ENCODE peak calls at places on chromosomes 3 and 15, in nine cellular contexts. N is CD8-positive, alpha-beta T cell; H is Calu3; L is astrocyte of the spinal cord; Q is A673; K is AG09309; S is OCI-LY7; R is cardiac muscle cell; V is progenitor cell of endocrine pancreas. J is an unnamed sample.

GRCh38 chr15:32096867-32097266 is 66.6 kb downstream of the CHRNA7 start:
- DNase-seq in N (no peak), H (no peak), L (no peak), Q (no peak), K (no peak), S (no peak), R (no peak), V (no peak), J (no peak)

GRCh38 chr15:79539426-79539825 is 107.3 kb downstream of the MINAR1 start:
- DNase-seq in N (no peak), H (no peak), L (no peak), Q (no peak), K (no peak), S (no peak), R (no peak), V (no peak), J (no peak)

GRCh38 chr3:121436641-121437040 is 109.1 kb downstream of the POLQ start:
- DNase-seq in N (no peak), H (no peak), L (no peak), Q (no peak), K (no peak), S (no peak), R (no peak), V (no peak), J (no peak)

GRCh38 chr3:13365390-13366379 is 54.4 kb downstream of the NUP210 start:
- DNase-seq in N (no peak), H (no peak), L (no peak), Q (no peak), K (no peak), S (no peak), R (no peak), V (no peak), J (no peak)

GRCh38 chr3:185757176-185757575 is 67.7 kb downstream of the IGF2BP2 start:
- DNase-seq in N (no peak), H (no peak), L (no peak), Q (no peak), K (no peak), S (no peak), R (no peak), V (no peak), J (no peak)

GRCh38 chr15:74611341-74611740 is 4.3 kb upstream of the CLK3 start:
- DNase-seq in N (no peak), H (no peak), L (no peak), Q (no peak), K (no peak), S (no peak), R (no peak), V (no peak), J (no peak)

GRCh38 chr3:178295257-178295912 is 240.9 kb upstream of the KCNMB2 start:
- DNase-seq in N (no peak), H (no peak), L (peak; percentile 71), Q (peak; percentile 67), K (peak; percentile 98), S (no peak), R (no peak), V (no peak), J (no peak)

GRCh38 chr3:49028298-49028672 is 913 bp downstream of the IMPDH2 start:
- DNase-seq in N (no peak), H (no peak), L (no peak), Q (no peak), K (no peak), S (no peak), R (no peak), V (no peak), J (no peak)

GRCh38 chr15:65818927-65819562 is 27.0 kb upstream of the DENND4A start:
- DNase-seq in N (no peak), H (no peak), L (no peak), Q (no peak), K (no peak), S (peak; percentile 70), R (no peak), V (no peak), J (no peak)

GRCh38 chr3:151751161-151751560 is 17.4 kb downstream of the AADACL2 start:
- DNase-seq in N (no peak), H (no peak), L (no peak), Q (no peak), K (peak; percentile 57), S (no peak), R (no peak), V (no peak), J (no peak)

GRCh38 chr15:67741313-67741712 is 84.0 kb upstream of the SKOR1 start:
- DNase-seq in N (no peak), H (no peak), L (no peak), Q (peak; percentile 24), K (no peak), S (no peak), R (no peak), V (no peak), J (no peak)

GRCh38 chr15:89494941-89495637 is 1.3 kb downstream of the RHCG start:
- DNase-seq in N (no peak), H (peak; percentile 40), L (no peak), Q (peak; percentile 39), K (no peak), S (peak; percentile 23), R (no peak), V (no peak), J (no peak)
- TF ChIP-seq CTCF in N (no peak), H (peak; percentile 68), L (peak; percentile 38), Q (peak; percentile 75), K (peak; percentile 53), S (peak; percentile 75), R (peak; percentile 55), V (peak; percentile 51), J (no peak)

GRCh38 chr15:71397377-71397776 is 282.1 kb downstream of the THSD4 start:
- DNase-seq in N (no peak), H (no peak), L (no peak), Q (no peak), K (no peak), S (no peak), R (no peak), V (no peak), J (no peak)
- TF ChIP-seq CTCF in N (no peak), H (no peak), L (no peak), Q (no peak), K (no peak), S (no peak), R (no peak), V (no peak), J (no peak)

DNA sequence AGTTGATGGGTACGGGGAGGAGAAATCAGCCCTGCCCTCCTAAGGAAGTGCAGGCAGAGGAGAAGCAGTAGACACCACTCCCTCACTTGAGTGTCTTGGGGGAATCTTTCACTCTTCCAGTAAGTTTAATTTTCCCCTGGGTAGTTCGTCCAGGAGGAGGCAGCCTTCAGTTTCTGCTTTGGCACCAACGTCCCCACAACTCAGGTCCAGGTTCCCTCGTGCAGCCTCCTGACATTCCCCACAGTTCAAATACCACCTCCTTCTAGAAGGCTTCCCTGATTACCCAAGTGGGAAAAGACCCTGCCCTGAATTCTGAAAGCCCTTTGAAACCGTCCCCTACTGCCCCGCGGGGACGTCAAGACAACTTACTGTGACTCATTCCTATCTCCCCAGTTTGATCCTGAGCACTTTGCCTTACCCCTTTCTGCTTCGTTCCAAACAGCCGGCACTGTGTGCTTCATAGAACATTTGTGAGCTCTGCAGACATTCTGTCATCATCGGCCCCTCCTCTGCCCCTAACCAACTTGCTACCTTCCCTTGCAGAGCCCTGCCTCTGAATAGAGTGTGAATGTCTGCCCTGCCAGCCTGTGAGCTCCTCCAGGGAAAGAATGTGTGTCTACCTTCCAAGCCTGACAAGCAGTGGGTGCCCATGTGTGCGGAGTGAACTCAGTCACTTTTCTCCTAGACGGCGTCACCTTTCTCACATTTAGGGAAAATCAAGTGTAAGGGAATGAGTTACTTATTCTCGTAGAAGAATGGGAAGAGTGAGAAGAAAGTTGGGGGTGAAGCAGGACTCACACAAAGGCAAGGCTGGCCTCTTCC is 14.5 kb upstream of the SRP14 start:
- DNase-seq in N (no peak), H (no peak), L (no peak), Q (no peak), K (no peak), S (no peak), R (no peak), V (no peak), J (no peak)
- TF ChIP-seq CTCF in N (no peak), H (no peak), L (peak; percentile 6), Q (peak; percentile 43), K (no peak), S (peak; percentile 37), R (no peak), V (no peak), J (no peak)

DNA sequence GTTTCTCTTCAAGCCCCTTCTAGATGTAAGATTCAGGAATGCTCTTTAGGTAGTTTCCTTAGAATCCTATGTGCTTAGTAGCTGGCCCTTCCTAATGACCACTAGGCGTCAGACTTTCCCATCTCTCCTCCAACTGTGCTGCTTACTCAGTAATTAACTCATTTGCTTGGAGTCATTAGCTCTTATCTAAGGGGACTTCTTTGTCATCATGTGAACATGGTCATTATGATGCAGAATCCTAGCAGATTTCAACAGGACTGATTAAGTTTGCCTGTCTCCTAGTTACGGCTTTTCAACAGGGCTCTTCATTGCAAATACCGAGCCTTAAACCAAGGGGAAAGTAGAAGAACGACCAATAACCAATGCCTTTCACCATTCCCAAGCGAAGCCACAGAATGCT is 46.4 kb downstream of the GJD2 start:
- DNase-seq in N (no peak), H (no peak), L (peak; percentile 53), Q (peak; percentile 52), K (no peak), S (peak; percentile 13), R (peak; percentile 70), V (no peak), J (no peak)
- TF ChIP-seq CTCF in N (no peak), H (peak; percentile 19), L (peak; percentile 90), Q (peak; percentile 91), K (peak; percentile 91), S (peak; percentile 81), R (peak; percentile 96), V (peak; percentile 78), J (no peak)